ENCODE peak calls at places on chromosomes 12 and 14, in five cellular contexts. O is HepG2, T is A549, G is GM12878, D is K562. E is an unnamed sample.

GRCh38 chr12:26870491-26871419 is 37.8 kb upstream of the ITPR2 start:
- DNase-seq in O (no peak), T (no peak), G (peak; percentile 35), D (no peak), E (no peak)

GRCh38 chr14:35998303-35998702 is 172.2 kb downstream of the BRMS1L start:
- DNase-seq in O (no peak), T (no peak), G (no peak), D (no peak), E (peak; percentile 37)

GRCh38 chr12:104653730-104654328 is 197.1 kb downstream of the CHST11 start:
- DNase-seq in O (peak; percentile 13), T (no peak), G (no peak), D (peak; percentile 59), E (peak; percentile 84)

GRCh38 chr12:130026608-130027176 is 122.9 kb upstream of the TMEM132D start:
- DNase-seq in O (peak; percentile 21), T (peak; percentile 40), G (no peak), D (peak; percentile 41), E (peak; percentile 66)

GRCh38 chr12:16573652-16574077 is 32.3 kb downstream of the LMO3 start:
- DNase-seq in O (peak; percentile 18), T (no peak), G (no peak), D (no peak), E (peak; percentile 72)

GRCh38 chr12:113700943-113701342 is 229.3 kb upstream of the LHX5 start:
- DNase-seq in O (no peak), T (no peak), G (no peak), D (no peak), E (peak; percentile 39)

GRCh38 chr12:12020762-12021161 is 50.0 kb upstream of the BCL2L14 start:
- DNase-seq in O (no peak), T (no peak), G (no peak), D (no peak), E (no peak)

GRCh38 chr12:34341362-34341733 is 319.1 kb downstream of the ALG10 start:
- DNase-seq in O (no peak), T (no peak), G (no peak), D (peak; percentile 58), E (no peak)

GRCh38 chr12:11819643-11820042 is 170.2 kb downstream of the ETV6 start:
- DNase-seq in O (no peak), T (no peak), G (no peak), D (no peak), E (no peak)

GRCh38 chr14:49306152-49306751 is 279.9 kb downstream of the RPS29 start:
- DNase-seq in O (peak; percentile 3), T (peak; percentile 5), G (no peak), D (peak; percentile 10), E (peak; percentile 77)

GRCh38 chr12:116142936-116143882 is 134.3 kb downstream of the MED13L start:
- DNase-seq in O (no peak), T (no peak), G (no peak), D (no peak), E (no peak)

GRCh38 chr12:131894981-131895639 is 688 bp downstream of the ULK1 start:
- DNase-seq in O (no peak), T (no peak), G (no peak), D (peak; percentile 35), E (no peak)

GRCh38 chr14:33279865-33280264 is 341.2 kb downstream of the NPAS3 start:
- DNase-seq in O (no peak), T (no peak), G (no peak), D (peak; percentile 7), E (peak; percentile 23)

GRCh38 chr12:130186101-130186465 is 23.8 kb downstream of the FZD10 start:
- DNase-seq in O (no peak), T (no peak), G (no peak), D (no peak), E (no peak)

GRCh38 chr14:64708148-64709004 is 4.2 kb downstream of the PLEKHG3 start:
- DNase-seq in O (no peak), T (peak; percentile 78), G (no peak), D (no peak), E (peak; percentile 96)

GRCh38 chr14:34951286-34951685 is 31.5 kb upstream of the SRP54 start:
- DNase-seq in O (no peak), T (no peak), G (no peak), D (no peak), E (no peak)

GRCh38 chr14:94971750-94972149 is 185.6 kb downstream of the DICER1 start:
- DNase-seq in O (no peak), T (no peak), G (no peak), D (no peak), E (no peak)
- TF ChIP-seq JUNB in O (no peak), T (no peak), G (no peak), D (no peak), E (no peak)

DNA sequence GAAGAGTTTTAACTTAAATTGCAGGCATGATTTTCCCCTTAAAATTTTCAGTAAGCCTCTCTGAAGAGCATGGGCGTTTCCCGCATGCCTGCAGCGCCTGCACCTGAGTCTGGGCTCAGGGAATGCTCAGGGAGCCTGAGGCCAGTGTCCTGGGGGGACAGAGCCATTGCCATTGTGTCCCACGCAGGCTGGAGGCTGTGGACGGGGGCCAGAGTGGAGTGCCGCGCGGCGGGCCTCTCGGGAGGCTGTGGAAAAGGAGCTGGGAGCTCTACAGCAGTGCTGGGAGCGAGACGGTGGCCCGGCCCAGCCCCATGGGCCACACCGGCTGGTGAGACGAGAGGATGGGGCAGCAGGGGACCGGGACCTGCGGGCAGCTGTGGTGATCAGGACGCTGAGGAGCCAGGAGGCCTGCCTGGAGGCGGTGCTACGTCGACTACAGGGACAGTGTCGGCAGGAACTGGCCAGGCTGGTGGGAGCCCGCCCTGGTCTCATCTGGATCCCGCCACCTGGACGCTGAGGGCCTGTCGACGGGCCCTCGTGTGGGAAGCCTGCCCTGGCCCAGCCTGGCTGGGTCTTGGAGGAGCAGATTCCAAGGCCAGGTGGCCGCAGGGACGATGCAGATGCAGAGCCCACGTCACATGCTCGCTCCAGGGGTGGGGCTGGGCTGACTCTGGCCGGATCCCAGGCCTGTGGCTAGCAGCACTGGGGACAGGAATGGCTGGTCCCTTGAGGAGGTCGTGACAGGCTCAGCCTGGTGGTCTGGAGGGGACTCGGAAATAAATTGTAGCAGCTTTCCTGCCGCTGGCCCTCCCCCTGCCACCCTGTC is 7.6 kb downstream of the TEDC1 start:
- DNase-seq in O (no peak), T (no peak), G (no peak), D (no peak), E (peak; percentile 17)
- TF ChIP-seq JUNB in O (no peak), T (no peak), G (no peak), D (no peak), E (no peak)

GRCh38 chr12:13635709-13636108 is 345.7 kb downstream of the GRIN2B start:
- DNase-seq in O (no peak), T (no peak), G (no peak), D (no peak), E (no peak)

GRCh38 chr12:13627536-13627935 is 353.9 kb downstream of the GRIN2B start:
- DNase-seq in O (no peak), T (no peak), G (no peak), D (no peak), E (peak; percentile 13)

GRCh38 chr12:13628067-13628466 is 353.3 kb downstream of the GRIN2B start:
- DNase-seq in O (no peak), T (no peak), G (no peak), D (no peak), E (peak; percentile 12)

GRCh38 chr12:13631873-13632272 is 349.5 kb downstream of the GRIN2B start:
- DNase-seq in O (no peak), T (no peak), G (peak; percentile 65), D (no peak), E (no peak)

GRCh38 chr12:13630354-13630753 is 351.0 kb downstream of the GRIN2B start:
- DNase-seq in O (no peak), T (no peak), G (no peak), D (no peak), E (no peak)
- TF ChIP-seq JUNB in O (no peak), T (no peak), G (no peak), D (no peak), E (no peak)

DNA sequence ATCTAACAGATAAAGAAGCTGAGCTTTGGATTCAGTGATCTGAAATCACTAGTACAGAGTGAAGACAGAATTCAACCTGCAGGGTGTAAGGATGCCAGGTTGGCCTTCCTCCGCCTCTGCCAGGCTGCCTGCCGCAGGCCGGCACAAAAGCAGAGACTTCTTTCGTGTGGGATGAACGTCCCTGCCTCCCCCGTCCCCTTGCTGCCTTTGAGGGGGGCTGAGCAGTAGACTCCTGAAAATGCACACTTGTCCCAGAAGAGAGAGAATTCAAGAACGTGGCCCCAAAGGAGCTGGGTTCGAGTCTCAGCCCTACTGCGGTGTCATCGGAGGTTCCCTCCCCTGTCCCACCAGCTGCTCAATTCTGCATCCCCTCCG is 154.3 kb downstream of the BCL11B start:
- DNase-seq in O (no peak), T (no peak), G (no peak), D (no peak), E (no peak)
- TF ChIP-seq JUNB in O (no peak), T (no peak), G (no peak), D (no peak), E (no peak)

GRCh38 chr12:110038741-110039084 is 9.6 kb downstream of the C12orf76 start:
- DNase-seq in O (no peak), T (no peak), G (no peak), D (no peak), E (no peak)

GRCh38 chr12:110035534-110036104 is 12.7 kb downstream of the C12orf76 start:
- DNase-seq in O (peak; percentile 67), T (no peak), G (no peak), D (no peak), E (no peak)

GRCh38 chr12:110042260-110042659 is 6.1 kb downstream of the C12orf76 start:
- DNase-seq in O (peak; percentile 26), T (no peak), G (no peak), D (no peak), E (no peak)

GRCh38 chr12:110037315-110037714 is 11.0 kb downstream of the C12orf76 start:
- DNase-seq in O (no peak), T (no peak), G (no peak), D (no peak), E (no peak)

DNA sequence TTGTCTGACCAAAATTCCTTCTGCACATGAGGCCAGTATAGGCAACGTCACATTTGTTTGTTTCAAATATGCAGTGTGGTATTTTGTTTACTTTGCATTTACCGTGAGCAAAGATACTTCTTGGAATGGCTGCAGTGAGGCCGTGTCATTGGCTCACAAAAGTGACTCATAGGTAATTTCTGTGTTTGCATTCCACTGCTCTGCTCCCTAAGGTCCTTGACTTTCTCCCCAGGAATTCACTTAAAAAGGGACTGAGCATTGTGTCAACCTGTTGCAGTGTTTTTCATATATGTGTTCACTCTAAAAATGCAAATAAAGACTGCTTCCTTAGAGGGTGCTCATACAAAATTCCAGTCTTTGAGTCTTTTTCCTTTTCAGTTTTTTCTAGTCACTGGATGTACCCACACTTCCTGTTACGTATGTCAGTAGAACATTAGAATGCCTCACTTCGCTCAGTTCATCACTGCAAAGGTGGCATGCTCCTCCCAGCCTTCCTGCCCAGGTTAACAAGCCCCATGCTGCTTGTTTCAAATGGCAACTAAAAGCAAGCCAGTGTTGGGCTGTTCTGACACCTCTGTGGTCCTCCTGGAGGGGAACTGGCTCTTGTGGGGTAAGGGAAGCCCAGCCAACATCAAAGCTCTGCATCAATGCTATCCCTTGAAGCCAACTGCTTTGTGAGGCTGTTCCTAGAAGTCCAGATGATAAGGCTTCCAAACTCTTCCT is 9.1 kb downstream of the C12orf76 start:
- DNase-seq in O (peak; percentile 99), T (peak; percentile 92), G (no peak), D (no peak), E (peak; percentile 27)
- TF ChIP-seq JUNB in O (peak; percentile 90), T (peak; percentile 93), G (no peak), D (no peak), E (no peak)

E was measured in GM23338.